ENCODE peak calls at places on chromosomes 7 and 10, in nine cellular contexts. A is mucosa of descending colon, C is foreskin fibroblast, X is AG09309, W is fibroblast of the aortic adventitia, R is SK-N-SH, S is fibroblast of pulmonary artery, O is lung, V is upper lobe of left lung. M is an unnamed sample.

GRCh38 chr7:148503900-148504487 is 86.6 kb upstream of the C7orf33 start:
- DNase-seq in V (no peak), W (peak; percentile 71), A (no peak), R (peak; percentile 48), C (peak; percentile 63), S (peak; percentile 68), O (no peak), X (no peak), M (no peak)

GRCh38 chr10:44035474-44036197 is 349.3 kb downstream of the CXCL12 start:
- DNase-seq in V (no peak), X (no peak), R (no peak), C (no peak), W (no peak), A (no peak), O (no peak), S (no peak), M (no peak)

GRCh38 chr7:81211617-81212016 is 292.8 kb upstream of the SEMA3C start:
- DNase-seq in R (no peak), X (peak; percentile 57), W (peak; percentile 91), A (no peak), O (no peak), V (no peak), S (peak; percentile 63), C (peak; percentile 84), M (peak; percentile 35)

GRCh38 chr10:97180367-97180763 is 5.4 kb downstream of the SLIT1 start:
- DNase-seq in A (no peak), V (no peak), O (no peak), W (no peak), C (no peak), X (no peak), S (no peak), R (peak; percentile 84), M (no peak)

GRCh38 chr7:70829221-70830059 is 302.5 kb upstream of the GALNT17 start:
- DNase-seq in W (peak; percentile 61), A (no peak), V (peak; percentile 50), S (peak; percentile 66), X (no peak), O (peak; percentile 56), R (peak; percentile 81), C (peak; percentile 65), M (peak; percentile 11)

GRCh38 chr10:79446451-79447020 is 1.1 kb upstream of the ZCCHC24 start:
- DNase-seq in X (no peak), V (peak; percentile 66), C (peak; percentile 71), R (peak; percentile 91), A (peak; percentile 76), S (peak; percentile 45), W (no peak), O (peak; percentile 73), M (no peak)

GRCh38 chr10:132571565-132572544 is 34.3 kb downstream of the INPP5A start:
- DNase-seq in R (peak; percentile 65), C (peak; percentile 69), V (no peak), A (peak; percentile 82), O (peak; percentile 51), X (peak; percentile 55), S (peak; percentile 79), W (peak; percentile 86), M (peak; percentile 73)

GRCh38 chr10:43409385-43410109 is 561 bp upstream of the HNRNPF start:
- DNase-seq in W (no peak), C (peak; percentile 46), S (no peak), V (peak; percentile 73), A (peak; percentile 84), X (no peak), R (peak; percentile 46), O (peak; percentile 56), M (no peak)

GRCh38 chr7:1234794-1235500 is 2.3 kb downstream of the UNCX start:
- DNase-seq in A (no peak), X (no peak), S (no peak), W (no peak), R (no peak), C (no peak), O (no peak), V (no peak), M (no peak)

GRCh38 chr7:105613611-105614330 is 32.5 kb upstream of the EFCAB10 start:
- DNase-seq in S (no peak), X (no peak), O (no peak), V (no peak), W (no peak), A (no peak), R (no peak), C (no peak), M (no peak)

GRCh38 chr7:131326576-131326975 is 1.1 kb upstream of the MKLN1 start:
- DNase-seq in S (peak; percentile 2), V (no peak), A (no peak), W (no peak), X (no peak), R (no peak), O (no peak), C (no peak), M (no peak)
- H3K4me3 ChIP-seq in S (peak overlapping the region; percentile 94), V (no peak overlapping the region), A (no peak overlapping the region), W (peak overlapping the region; percentile 90), X (no peak overlapping the region), R (peak overlapping the region; percentile 96), O (no peak overlapping the region), C (peak overlapping the region; percentile 92), M (peak overlapping the region; percentile 92)

DNA sequence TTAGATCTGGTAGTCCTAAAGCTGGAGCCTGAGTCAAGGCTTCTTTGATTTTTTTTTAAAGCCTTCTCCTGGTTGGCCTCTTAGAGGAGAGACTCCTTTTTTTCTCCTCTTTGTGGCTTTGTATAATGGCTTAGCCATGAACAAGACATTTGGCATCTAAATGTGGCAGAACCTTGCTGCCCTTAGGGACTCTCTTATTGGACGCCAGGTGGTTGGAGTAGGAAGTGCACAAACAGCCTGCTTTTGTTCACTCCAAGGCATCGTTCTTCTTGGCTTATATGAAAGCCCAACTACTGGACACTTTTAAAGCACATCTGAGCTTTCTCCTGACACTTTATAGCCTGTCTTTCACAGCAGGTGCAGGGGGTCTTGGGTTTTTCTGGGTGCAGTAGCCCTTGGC is 25.0 kb downstream of the ZPBP start:
- DNase-seq in W (peak; percentile 7), R (no peak), A (no peak), C (no peak), O (no peak), S (peak; percentile 6), X (no peak), V (no peak), M (no peak)
- H3K4me3 ChIP-seq in W (no peak overlapping the region), R (peak overlapping the region; percentile 63), A (no peak overlapping the region), C (peak overlapping the region; percentile 46), O (no peak overlapping the region), S (no peak overlapping the region), X (no peak overlapping the region), V (no peak overlapping the region), M (no peak overlapping the region)

GRCh38 chr7:130494480-130494879 is 2.6 kb downstream of the MEST start:
- DNase-seq in A (no peak), V (no peak), C (no peak), X (no peak), W (peak; percentile 33), S (no peak), R (no peak), O (no peak), M (no peak)
- H3K4me3 ChIP-seq in A (no peak overlapping the region), V (no peak overlapping the region), C (no peak overlapping the region), X (no peak overlapping the region), W (peak overlapping the region; percentile 69), S (peak overlapping the region; percentile 64), R (no peak overlapping the region), O (no peak overlapping the region), M (no peak overlapping the region)

GRCh38 chr10:51075802-51076201 is 1.5 kb downstream of the PRKG1 start:
- DNase-seq in W (no peak), A (no peak), O (no peak), R (no peak), V (no peak), X (no peak), C (no peak), S (no peak), M (no peak)

GRCh38 chr10:51073461-51074237 is 638 bp upstream of the PRKG1 start:
- DNase-seq in R (peak; percentile 65), O (peak; percentile 34), V (peak; percentile 37), A (no peak), X (no peak), W (no peak), C (peak; percentile 60), S (peak; percentile 15), M (no peak)

GRCh38 chr10:51074238-51075028 is at the start of gene PRKG1:
- DNase-seq in W (peak; percentile 82), S (peak; percentile 78), A (peak; percentile 70), C (peak; percentile 95), R (peak; percentile 82), V (peak; percentile 77), X (peak; percentile 50), O (peak; percentile 80), M (peak; percentile 61)

GRCh38 chr10:51076442-51076841 is 2.2 kb downstream of the PRKG1 start:
- DNase-seq in X (no peak), O (no peak), W (no peak), V (no peak), C (no peak), S (no peak), R (no peak), A (no peak), M (no peak)

GRCh38 chr10:51073035-51073434 is 1.3 kb upstream of the PRKG1 start:
- DNase-seq in A (no peak), C (no peak), V (no peak), X (no peak), W (no peak), O (no peak), S (no peak), R (no peak), M (no peak)
- H3K4me3 ChIP-seq in A (no peak overlapping the region), C (peak overlapping the region; percentile 80), V (no peak overlapping the region), X (peak overlapping the region; percentile 76), W (peak overlapping the region; percentile 84), O (no peak overlapping the region), S (no peak overlapping the region), R (peak overlapping the region; percentile 85), M (peak overlapping the region; percentile 81)

DNA sequence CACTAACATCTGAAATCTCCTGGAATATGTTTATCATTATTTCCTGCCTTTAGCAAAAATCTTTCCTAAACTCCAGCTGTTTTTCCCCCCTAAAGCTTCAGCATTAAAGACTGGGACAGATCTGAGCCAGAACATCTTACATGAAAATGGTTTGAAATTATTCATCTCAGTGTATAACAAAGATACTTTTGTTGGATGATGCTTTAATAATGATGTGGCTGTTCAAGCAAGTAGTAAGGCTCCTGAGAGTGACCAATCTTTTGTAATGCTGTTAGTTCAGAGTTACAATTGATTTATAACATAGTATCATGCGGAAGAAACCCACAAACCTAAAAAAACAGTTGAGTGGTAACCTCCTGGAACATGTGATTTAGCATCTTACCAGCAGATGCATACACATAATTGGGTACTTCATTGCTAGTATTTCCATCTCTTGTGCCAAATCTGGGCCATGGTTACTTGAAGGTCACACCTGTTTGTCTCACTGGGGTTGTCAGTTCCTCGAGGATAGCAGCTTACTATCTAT is 1.5 kb downstream of the BZW2 start:
- DNase-seq in C (no peak), O (no peak), S (no peak), A (no peak), R (no peak), V (no peak), X (no peak), W (no peak), M (no peak)
- H3K4me3 ChIP-seq in C (peak overlapping the region; percentile 76), O (no peak overlapping the region), S (peak overlapping the region; percentile 89), A (no peak overlapping the region), R (peak overlapping the region; percentile 84), V (no peak overlapping the region), X (peak overlapping the region; percentile 72), W (peak overlapping the region; percentile 91), M (peak overlapping the region; percentile 91)

DNA sequence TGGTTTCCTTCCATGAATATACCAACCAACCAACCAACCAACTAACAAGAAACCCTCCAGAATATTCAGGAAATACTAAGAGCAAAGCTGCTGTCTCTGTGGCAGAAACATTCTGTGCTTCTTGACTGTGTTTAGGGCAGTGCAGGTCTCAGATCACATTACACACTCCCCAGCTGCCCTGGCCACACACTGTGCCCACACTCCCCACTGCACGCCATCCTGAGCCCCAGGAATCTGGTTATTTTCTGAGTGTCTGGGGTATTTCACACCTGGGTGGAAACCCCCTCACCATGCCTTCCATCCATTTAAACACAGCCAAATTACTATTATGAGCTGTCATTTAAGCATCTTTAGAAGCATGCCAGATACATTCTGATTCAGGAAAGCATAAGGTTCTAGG is 183.7 kb upstream of the ANK3 start:
- DNase-seq in R (no peak), A (no peak), X (no peak), W (peak; percentile 6), C (no peak), O (no peak), S (no peak), V (no peak), M (no peak)
- H3K4me3 ChIP-seq in R (no peak overlapping the region), A (no peak overlapping the region), X (no peak overlapping the region), W (no peak overlapping the region), C (no peak overlapping the region), O (no peak overlapping the region), S (no peak overlapping the region), V (no peak overlapping the region), M (no peak overlapping the region)